ENCODE peak calls at places on chromosomes 5 and 9, in four cellular contexts. One of them, this sample, is unnamed.

GRCh38 chr9:123131258-123131657 is 97.8 kb downstream of the GPR21 start:
- DNase-seq in IMR-90: peak
- DNase-seq in GM12878: no peak
- DNase-seq in SK-N-SH: no peak
- DNase-seq in this sample: no peak

GRCh38 chr9:127196826-127197145 is 67.8 kb upstream of the GARNL3 start:
- DNase-seq in GM12878: no peak
- DNase-seq in IMR-90: no peak
- DNase-seq in SK-N-SH: no peak
- DNase-seq in this sample: no peak

GRCh38 chr5:101977729-101978345 is 318.2 kb downstream of the SLCO4C1 start:
- DNase-seq in IMR-90: peak
- DNase-seq in GM12878: peak
- DNase-seq in SK-N-SH: peak
- DNase-seq in this sample: peak

GRCh38 chr9:20209421-20210340 is 412.6 kb downstream of the MLLT3 start:
- DNase-seq in IMR-90: no peak
- DNase-seq in GM12878: peak
- DNase-seq in SK-N-SH: no peak
- DNase-seq in this sample: no peak

GRCh38 chr5:135194126-135194488 is 160.1 kb upstream of the PITX1 start:
- DNase-seq in GM12878: no peak
- DNase-seq in IMR-90: no peak
- DNase-seq in SK-N-SH: no peak
- DNase-seq in this sample: no peak

GRCh38 chr9:2469681-2470141 is 151.9 kb upstream of the VLDLR start:
- DNase-seq in GM12878: peak
- DNase-seq in IMR-90: peak
- DNase-seq in SK-N-SH: peak
- DNase-seq in this sample: no peak

GRCh38 chr9:93058357-93059096 is at the start of gene SUSD3:
- DNase-seq in IMR-90: no peak
- DNase-seq in GM12878: peak
- DNase-seq in SK-N-SH: peak
- DNase-seq in this sample: peak

GRCh38 chr9:78004478-78005229 is 27.0 kb downstream of the GNAQ start:
- DNase-seq in GM12878: no peak
- DNase-seq in SK-N-SH: no peak
- DNase-seq in IMR-90: peak
- DNase-seq in this sample: peak

GRCh38 chr5:43233946-43234345 is 41.9 kb downstream of the NIM1K start:
- DNase-seq in GM12878: no peak
- DNase-seq in IMR-90: no peak
- DNase-seq in SK-N-SH: no peak
- DNase-seq in this sample: no peak

GRCh38 chr5:1187234-1187949 is 14.0 kb upstream of the SLC6A19 start:
- DNase-seq in SK-N-SH: no peak
- DNase-seq in GM12878: no peak
- DNase-seq in IMR-90: no peak
- DNase-seq in this sample: no peak

GRCh38 chr9:26723486-26723885 is 169.1 kb downstream of the CAAP1 start:
- DNase-seq in SK-N-SH: no peak
- DNase-seq in IMR-90: peak
- DNase-seq in GM12878: no peak
- DNase-seq in this sample: peak
- TF ChIP-seq MXI1 in SK-N-SH: no peak
- TF ChIP-seq MXI1 in IMR-90: no peak
- TF ChIP-seq MXI1 in GM12878: no peak
- TF ChIP-seq MXI1 in this sample: no peak

GRCh38 chr9:136645903-136646754 is 16.6 kb upstream of the EGFL7 start:
- DNase-seq in SK-N-SH: peak
- DNase-seq in GM12878: no peak
- DNase-seq in IMR-90: no peak
- DNase-seq in this sample: peak

GRCh38 chr9:136644343-136644592 is 18.4 kb upstream of the EGFL7 start:
- DNase-seq in IMR-90: peak
- DNase-seq in SK-N-SH: no peak
- DNase-seq in GM12878: no peak
- DNase-seq in this sample: peak

GRCh38 chr9:136644593-136645342 is 17.9 kb upstream of the EGFL7 start:
- DNase-seq in SK-N-SH: peak
- DNase-seq in GM12878: no peak
- DNase-seq in IMR-90: peak
- DNase-seq in this sample: peak

GRCh38 chr9:136646827-136647711 is 15.6 kb upstream of the EGFL7 start:
- DNase-seq in IMR-90: no peak
- DNase-seq in SK-N-SH: no peak
- DNase-seq in GM12878: no peak
- DNase-seq in this sample: no peak

DNA sequence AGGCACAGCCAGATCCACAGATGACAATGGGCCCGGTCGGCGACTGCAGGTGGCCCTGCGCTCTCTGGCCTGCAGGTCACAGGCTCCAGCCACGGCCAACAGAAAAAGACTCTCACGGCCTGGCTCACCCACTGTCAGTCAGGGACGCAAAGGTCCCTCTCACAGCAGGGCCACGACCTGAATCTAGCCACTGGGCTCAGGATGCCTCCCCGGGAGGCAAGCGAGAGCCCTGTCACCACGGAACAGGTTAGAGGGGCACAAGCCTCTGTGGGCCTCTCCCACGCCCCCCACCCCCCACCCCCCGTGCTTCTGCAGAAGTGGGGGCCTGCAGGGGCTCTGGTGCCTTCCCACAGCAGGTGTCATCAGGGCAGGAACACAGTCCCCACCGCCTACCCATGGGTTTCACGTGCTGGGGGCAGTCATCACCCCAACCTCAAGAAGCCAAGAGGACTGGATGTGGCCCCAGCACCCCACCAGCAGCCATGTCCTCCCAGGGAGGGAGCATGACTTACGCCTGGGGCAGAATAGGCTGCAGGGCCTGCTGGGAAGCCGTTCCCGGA is 17.3 kb upstream of the EGFL7 start:
- DNase-seq in IMR-90: no peak
- DNase-seq in GM12878: no peak
- DNase-seq in SK-N-SH: no peak
- DNase-seq in this sample: no peak
- TF ChIP-seq MXI1 in IMR-90: no peak
- TF ChIP-seq MXI1 in GM12878: no peak
- TF ChIP-seq MXI1 in SK-N-SH: no peak
- TF ChIP-seq MXI1 in this sample: no peak

GRCh38 chr5:143716856-143717255 is 95.1 kb upstream of the HMHB1 start:
- DNase-seq in IMR-90: no peak
- DNase-seq in GM12878: no peak
- DNase-seq in SK-N-SH: no peak
- DNase-seq in this sample: no peak

GRCh38 chr5:143713331-143714032 is 98.5 kb upstream of the HMHB1 start:
- DNase-seq in GM12878: no peak
- DNase-seq in SK-N-SH: no peak
- DNase-seq in IMR-90: peak
- DNase-seq in this sample: no peak

GRCh38 chr5:143714629-143715028 is 97.3 kb upstream of the HMHB1 start:
- DNase-seq in GM12878: peak
- DNase-seq in IMR-90: peak
- DNase-seq in SK-N-SH: no peak
- DNase-seq in this sample: no peak

GRCh38 chr5:143720689-143721088 is 91.3 kb upstream of the HMHB1 start:
- DNase-seq in GM12878: no peak
- DNase-seq in SK-N-SH: no peak
- DNase-seq in IMR-90: no peak
- DNase-seq in this sample: no peak

GRCh38 chr5:143717400-143717799 is 94.6 kb upstream of the HMHB1 start:
- DNase-seq in IMR-90: peak
- DNase-seq in GM12878: no peak
- DNase-seq in SK-N-SH: no peak
- DNase-seq in this sample: no peak
- TF ChIP-seq MXI1 in IMR-90: no peak
- TF ChIP-seq MXI1 in GM12878: no peak
- TF ChIP-seq MXI1 in SK-N-SH: no peak
- TF ChIP-seq MXI1 in this sample: no peak

GRCh38 chr5:142475102-142475501 is 150.3 kb upstream of the SPRY4 start:
- DNase-seq in SK-N-SH: no peak
- DNase-seq in IMR-90: no peak
- DNase-seq in GM12878: no peak
- DNase-seq in this sample: no peak
- TF ChIP-seq MXI1 in SK-N-SH: no peak
- TF ChIP-seq MXI1 in IMR-90: no peak
- TF ChIP-seq MXI1 in GM12878: no peak
- TF ChIP-seq MXI1 in this sample: no peak

GRCh38 chr5:76819851-76820280 is 1.0 kb downstream of the F2RL1 start:
- DNase-seq in SK-N-SH: no peak
- DNase-seq in GM12878: no peak
- DNase-seq in IMR-90: no peak
- DNase-seq in this sample: no peak

GRCh38 chr5:76813982-76814562 is 4.8 kb upstream of the F2RL1 start:
- DNase-seq in GM12878: no peak
- DNase-seq in IMR-90: peak
- DNase-seq in SK-N-SH: no peak
- DNase-seq in this sample: no peak

GRCh38 chr5:76816110-76816831 is 2.6 kb upstream of the F2RL1 start:
- DNase-seq in SK-N-SH: no peak
- DNase-seq in GM12878: no peak
- DNase-seq in IMR-90: no peak
- DNase-seq in this sample: no peak

GRCh38 chr5:76820491-76820890 is 1.7 kb downstream of the F2RL1 start:
- DNase-seq in GM12878: no peak
- DNase-seq in SK-N-SH: no peak
- DNase-seq in IMR-90: no peak
- DNase-seq in this sample: no peak

DNA sequence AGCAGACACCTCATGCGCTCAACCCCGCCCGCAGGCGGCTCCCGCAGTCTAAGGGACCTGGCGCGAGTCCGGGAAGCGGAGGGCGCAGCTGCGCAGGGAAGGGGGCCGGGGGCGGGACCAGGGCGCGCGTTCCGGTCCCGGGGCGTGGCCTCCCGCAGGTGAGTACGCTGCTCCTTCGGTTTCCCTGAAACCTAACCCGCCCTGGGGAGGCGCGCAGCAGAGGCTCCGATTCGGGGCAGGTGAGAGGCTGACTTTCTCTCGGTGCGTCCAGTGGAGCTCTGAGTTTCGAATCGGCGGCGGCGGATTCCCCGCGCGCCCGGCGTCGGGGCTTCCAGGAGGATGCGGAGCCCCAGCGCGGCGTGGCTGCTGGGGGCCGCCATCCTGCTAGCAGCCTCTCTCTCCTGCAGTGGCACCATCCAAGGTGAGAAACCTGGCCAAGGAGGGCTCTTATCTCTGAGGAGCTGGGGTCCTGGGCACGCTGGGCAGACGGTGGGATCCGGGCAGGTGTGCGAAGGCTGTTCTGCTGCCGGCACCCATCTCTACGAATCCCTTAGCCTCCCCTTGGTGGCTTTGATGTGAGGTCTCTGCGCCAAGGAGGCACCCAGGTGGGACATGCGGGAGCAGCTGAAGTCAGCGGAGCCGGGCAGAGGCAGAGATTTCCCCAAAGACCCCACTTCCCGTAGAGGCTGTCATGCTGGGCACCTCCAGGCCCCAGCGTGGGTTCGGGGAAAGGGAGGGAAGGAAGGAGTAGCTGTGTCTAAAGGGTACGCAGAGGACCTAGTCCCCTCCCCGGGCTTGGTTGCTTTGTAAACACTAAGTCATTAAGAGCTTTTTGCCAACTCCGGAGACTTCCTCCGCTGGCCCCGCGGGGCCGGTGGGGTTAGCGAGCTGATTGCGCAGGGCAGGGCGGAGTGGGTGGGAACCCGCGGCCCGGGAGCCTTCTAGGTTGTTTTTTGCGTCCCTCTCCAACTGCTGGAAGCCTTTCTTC is at the start of gene F2RL1:
- DNase-seq in IMR-90: peak
- DNase-seq in GM12878: no peak
- DNase-seq in SK-N-SH: peak
- DNase-seq in this sample: peak
- TF ChIP-seq MXI1 in IMR-90: no peak
- TF ChIP-seq MXI1 in GM12878: no peak
- TF ChIP-seq MXI1 in SK-N-SH: no peak
- TF ChIP-seq MXI1 in this sample: no peak

DNA sequence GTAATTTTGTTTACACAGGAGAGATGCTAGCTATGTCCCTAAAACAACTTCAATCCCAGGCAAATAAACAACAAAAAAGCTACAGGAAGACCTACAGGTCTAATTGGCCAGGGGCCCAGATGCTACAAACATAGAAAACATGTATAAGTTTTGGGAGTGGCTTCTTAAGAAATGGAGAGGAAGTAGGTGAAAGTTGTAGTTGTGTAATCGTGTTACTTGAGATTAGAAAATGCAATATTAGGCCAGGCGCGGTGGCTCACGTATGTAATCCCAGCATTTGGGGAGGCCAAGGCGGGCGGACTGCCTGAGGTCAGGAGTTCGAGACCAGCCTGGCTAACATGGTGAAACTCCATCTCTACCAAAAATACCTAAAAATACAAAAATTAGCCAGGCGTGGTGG is 69.2 kb downstream of the SERINC5 start:
- DNase-seq in SK-N-SH: no peak
- DNase-seq in IMR-90: no peak
- DNase-seq in GM12878: no peak
- DNase-seq in this sample: no peak
- TF ChIP-seq MXI1 in SK-N-SH: no peak
- TF ChIP-seq MXI1 in IMR-90: no peak
- TF ChIP-seq MXI1 in GM12878: no peak
- TF ChIP-seq MXI1 in this sample: no peak

DNA sequence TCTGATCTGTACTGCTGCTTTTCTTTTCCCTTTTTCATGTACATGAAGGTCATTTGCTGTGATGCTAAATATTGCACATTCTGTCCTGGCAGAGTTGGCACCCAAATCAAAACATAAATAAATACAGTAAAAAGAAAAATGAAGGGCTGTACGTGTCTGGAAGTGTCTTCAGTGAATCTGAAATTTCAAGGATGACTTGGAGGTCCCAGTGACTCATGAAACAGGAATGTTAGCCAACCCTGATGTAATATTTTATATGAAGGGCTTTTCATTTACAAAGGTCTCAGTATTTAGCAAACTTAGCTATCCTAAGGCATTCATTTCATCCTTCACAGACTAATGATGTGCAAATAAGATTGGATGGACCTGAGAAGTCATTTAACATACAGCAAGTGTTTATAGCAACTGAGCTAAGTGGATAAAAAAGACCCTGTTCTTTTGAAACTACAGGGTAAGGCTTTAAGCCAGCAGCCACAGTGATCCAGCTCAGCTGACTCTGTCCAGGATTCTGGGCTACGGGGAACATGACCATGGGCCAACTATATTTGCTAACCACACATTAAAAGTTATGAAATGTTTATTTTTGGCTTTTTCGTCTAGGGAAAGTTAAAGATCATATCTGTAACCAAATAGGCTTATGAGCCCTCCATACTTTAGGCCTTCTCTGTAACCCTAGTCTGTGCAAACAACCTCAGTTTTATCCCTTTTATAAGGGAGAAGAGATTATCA is 104.0 kb upstream of the DMRTA1 start:
- DNase-seq in GM12878: no peak
- DNase-seq in SK-N-SH: no peak
- DNase-seq in IMR-90: peak
- DNase-seq in this sample: no peak
- TF ChIP-seq MXI1 in GM12878: no peak
- TF ChIP-seq MXI1 in SK-N-SH: no peak
- TF ChIP-seq MXI1 in IMR-90: no peak
- TF ChIP-seq MXI1 in this sample: no peak